ENCODE peak calls at places on chromosomes 11 and 22, in five cellular contexts. V, C, J, U and F are unnamed samples.

GRCh38 chr11:121095561-121095960 is 5.5 kb upstream of the TECTA start:
- DNase-seq in V (no peak), C (no peak), J (no peak), U (no peak), F (no peak)

GRCh38 chr11:113550179-113550578 is 75.0 kb upstream of the DRD2 start:
- DNase-seq in V (no peak), C (peak; percentile 37), J (no peak), U (no peak), F (peak; percentile 84)

GRCh38 chr22:43000441-43001175 is 14.3 kb downstream of the PACSIN2 start:
- DNase-seq in V (peak; percentile 62), C (no peak), J (no peak), U (no peak), F (no peak)

GRCh38 chr11:115166826-115167225 is 337.4 kb downstream of the CADM1 start:
- DNase-seq in V (no peak), C (no peak), J (no peak), U (no peak), F (no peak)

GRCh38 chr22:30212996-30213441 is 33.5 kb downstream of the LIF start:
- DNase-seq in V (peak; percentile 94), C (no peak), J (no peak), U (no peak), F (no peak)

GRCh38 chr11:77879218-77879617 is 58.3 kb downstream of the AAMDC start:
- DNase-seq in V (peak; percentile 55), C (no peak), J (no peak), U (no peak), F (no peak)

GRCh38 chr11:128530119-128531091 is 57.0 kb downstream of the ETS1 start:
- DNase-seq in V (peak; percentile 94), C (no peak), J (no peak), U (no peak), F (no peak)

GRCh38 chr11:46521947-46522681 is 71.7 kb downstream of the AMBRA1 start:
- DNase-seq in V (peak; percentile 54), C (no peak), J (no peak), U (no peak), F (no peak)

GRCh38 chr11:118251858-118252652 is at the start of gene MPZL3:
- DNase-seq in V (peak; percentile 56), C (peak; percentile 96), J (peak; percentile 93), U (peak; percentile 82), F (peak; percentile 97)

GRCh38 chr11:65430406-65431217 is 8.0 kb downstream of the NEAT1 start:
- DNase-seq in V (peak; percentile 65), C (no peak), J (no peak), U (no peak), F (peak; percentile 44)

GRCh38 chr11:8686325-8686724 is 3.7 kb downstream of the RPL27A start:
- DNase-seq in V (no peak), C (no peak), J (no peak), U (no peak), F (no peak)

GRCh38 chr11:44243086-44243485 is 66.9 kb downstream of the ALX4 start:
- DNase-seq in V (no peak), C (no peak), J (no peak), U (no peak), F (no peak)

GRCh38 chr11:112634551-112634950 is 326.7 kb upstream of the NCAM1 start:
- DNase-seq in V (no peak), C (no peak), J (no peak), U (no peak), F (no peak)

GRCh38 chr22:19576460-19577421 is 52.5 kb upstream of the CLDN5 start:
- DNase-seq in V (peak; percentile 73), C (no peak), J (no peak), U (no peak), F (no peak)

GRCh38 chr11:62508336-62509058 is 38.1 kb downstream of the AHNAK start:
- DNase-seq in V (peak; percentile 31), C (peak; percentile 41), J (peak; percentile 58), U (peak; percentile 33), F (peak; percentile 57)

GRCh38 chr11:57069942-57070341 is 81.2 kb downstream of the OR5AK2 start:
- DNase-seq in V (peak; percentile 59), C (no peak), J (no peak), U (no peak), F (no peak)

GRCh38 chr11:45593992-45594391 is 71.4 kb downstream of the CHST1 start:
- DNase-seq in V (no peak), C (no peak), J (no peak), U (no peak), F (no peak)

GRCh38 chr11:62411524-62411923 is 7.3 kb upstream of the SCGB1A1 start:
- DNase-seq in V (no peak), C (no peak), J (no peak), U (no peak), F (no peak)

GRCh38 chr22:50723991-50724390 is 14.0 kb upstream of the ACR start:
- DNase-seq in V (no peak), C (no peak), J (no peak), U (no peak), F (no peak)

GRCh38 chr11:42315267-42315666 is 855.8 kb upstream of the LRRC4C start:
- DNase-seq in V (no peak), C (no peak), J (no peak), U (no peak), F (no peak)

GRCh38 chr22:47218671-47219070 is 456.2 kb downstream of the TBC1D22A start:
- DNase-seq in V (no peak), C (no peak), J (peak; percentile 24), U (no peak), F (no peak)

GRCh38 chr11:113251281-113251680 is 63.1 kb upstream of the TTC12 start:
- DNase-seq in V (peak; percentile 10), C (no peak), J (no peak), U (no peak), F (no peak)